ENCODE peak calls at places on chromosomes 12 and 14, in four cellular contexts. C is A549, J is HepG2, S is SK-N-SH. O is an unnamed sample.

GRCh38 chr12:31120392-31121008 is 46.8 kb downstream of the DDX11 start:
- DNase-seq in C (no peak), J (no peak), S (no peak), O (no peak)

GRCh38 chr12:60644076-60644475 is 1048.2 kb downstream of the SLC16A7 start:
- DNase-seq in C (no peak), J (no peak), S (no peak), O (no peak)

GRCh38 chr14:22737052-22737451 is 29.4 kb upstream of the OXA1L start:
- DNase-seq in C (no peak), J (no peak), S (no peak), O (no peak)

GRCh38 chr14:77657244-77657643 is 40.8 kb upstream of the SPTLC2 start:
- DNase-seq in C (no peak), J (no peak), S (no peak), O (no peak)

GRCh38 chr12:56522486-56523193 is 1.0 kb downstream of the RBMS2 start:
- DNase-seq in C (peak; percentile 45), J (no peak), S (peak; percentile 15), O (no peak)

GRCh38 chr14:59707778-59708635 is 131.4 kb upstream of the CCDC175 start:
- DNase-seq in C (no peak), J (no peak), S (peak; percentile 19), O (no peak)

GRCh38 chr14:89801128-89801527 is 153.4 kb downstream of the EFCAB11 start:
- DNase-seq in C (no peak), J (no peak), S (no peak), O (no peak)

GRCh38 chr12:6950401-6950801 is 755 bp upstream of the PTPN6 start:
- DNase-seq in C (no peak), J (no peak), S (peak; percentile 62), O (no peak)

GRCh38 chr12:95004610-95005009 is 1.1 kb upstream of the NDUFA12 start:
- DNase-seq in C (no peak), J (no peak), S (no peak), O (no peak)

GRCh38 chr14:36835145-36835544 is 173.5 kb downstream of the PAX9 start:
- DNase-seq in C (no peak), J (no peak), S (no peak), O (no peak)

GRCh38 chr12:124917841-124918621 is 3.6 kb upstream of the UBC start:
- DNase-seq in C (no peak), J (peak; percentile 49), S (no peak), O (no peak)

GRCh38 chr12:21169878-21170472 is 39.0 kb downstream of the SLCO1B1 start:
- DNase-seq in C (peak; percentile 61), J (peak; percentile 37), S (peak; percentile 33), O (no peak)

GRCh38 chr12:28709996-28710685 is 438.9 kb upstream of the FAR2 start:
- DNase-seq in C (no peak), J (no peak), S (no peak), O (no peak)

GRCh38 chr12:63915105-63915830 is 70.8 kb downstream of the SRGAP1 start:
- DNase-seq in C (peak; percentile 85), J (no peak), S (no peak), O (no peak)

GRCh38 chr12:90058721-90059120 is 350.1 kb upstream of the ATP2B1 start:
- DNase-seq in C (peak; percentile 53), J (no peak), S (no peak), O (no peak)

GRCh38 chr12:94990222-94990621 is 13.3 kb downstream of the NDUFA12 start:
- DNase-seq in C (no peak), J (no peak), S (no peak), O (peak; percentile 41)

GRCh38 chr14:77859934-77860570 is 60.1 kb downstream of the ADCK1 start:
- DNase-seq in C (no peak), J (no peak), S (no peak), O (no peak)

GRCh38 chr14:63896278-63896720 is 43.5 kb downstream of the SYNE2 start:
- DNase-seq in C (peak; percentile 55), J (peak; percentile 81), S (peak; percentile 34), O (no peak)

GRCh38 chr14:36173161-36173560 is 3.4 kb downstream of the PTCSC3 start:
- DNase-seq in C (no peak), J (no peak), S (no peak), O (no peak)

GRCh38 chr12:29838768-29839167 is 55.0 kb upstream of the TMTC1 start:
- DNase-seq in C (no peak), J (no peak), S (no peak), O (no peak)

GRCh38 chr12:6613776-6614512 is 6.8 kb upstream of the CHD4 start:
- DNase-seq in C (peak; percentile 90), J (peak; percentile 97), S (peak; percentile 88), O (no peak)

GRCh38 chr12:82625523-82625922 is 61.2 kb upstream of the TMTC2 start:
- DNase-seq in C (no peak), J (no peak), S (no peak), O (no peak)

GRCh38 chr14:61585598-61586538 is 109.4 kb upstream of the HIF1A start:
- DNase-seq in C (no peak), J (no peak), S (no peak), O (no peak)

GRCh38 chr12:80707830-80708534 is 548 bp downstream of the MYF6 start:
- DNase-seq in C (no peak), J (no peak), S (no peak), O (no peak)

GRCh38 chr12:27359578-27360340 is 27.1 kb downstream of the BMAL2 start:
- DNase-seq in C (no peak), J (peak; percentile 60), S (no peak), O (no peak)

GRCh38 chr12:93104535-93104934 is 175.4 kb upstream of the EEA1 start:
- DNase-seq in C (no peak), J (no peak), S (no peak), O (no peak)

GRCh38 chr12:113021500-113021899 is 35.0 kb upstream of the DTX1 start:
- DNase-seq in C (no peak), J (no peak), S (no peak), O (no peak)

GRCh38 chr12:12007001-12007712 is 63.6 kb upstream of the BCL2L14 start:
- DNase-seq in C (no peak), J (no peak), S (no peak), O (peak; percentile 59)

GRCh38 chr14:97280526-97280925 is 483.3 kb downstream of the VRK1 start:
- DNase-seq in C (no peak), J (no peak), S (no peak), O (no peak)

GRCh38 chr12:26212356-26212755 is 17.0 kb downstream of the SSPN start:
- DNase-seq in C (no peak), J (no peak), S (no peak), O (no peak)

GRCh38 chr12:100391856-100392255 is 35.0 kb downstream of the SLC17A8 start:
- DNase-seq in C (peak; percentile 47), J (peak; percentile 18), S (no peak), O (no peak)

GRCh38 chr12:112252184-112252583 is 126.8 kb downstream of the TRAFD1 start:
- DNase-seq in C (no peak), J (no peak), S (no peak), O (no peak)

GRCh38 chr12:101459642-101460346 is 15.3 kb upstream of the SPIC start:
- DNase-seq in C (peak; percentile 93), J (peak; percentile 74), S (no peak), O (no peak)

GRCh38 chr12:64679487-64679983 is 69.2 kb downstream of the RASSF3 start:
- DNase-seq in C (peak; percentile 91), J (no peak), S (peak; percentile 52), O (no peak)

GRCh38 chr12:106194351-106194750 is 53.5 kb downstream of the CKAP4 start:
- DNase-seq in C (no peak), J (no peak), S (no peak), O (no peak)

GRCh38 chr12:100995771-100996170 is 201.2 kb downstream of the ANO4 start:
- DNase-seq in C (no peak), J (no peak), S (no peak), O (peak; percentile 47)

GRCh38 chr12:95085612-95086011 is 12.2 kb upstream of the NR2C1 start:
- DNase-seq in C (no peak), J (peak; percentile 13), S (no peak), O (no peak)

GRCh38 chr12:90055071-90055470 is 346.4 kb upstream of the ATP2B1 start:
- DNase-seq in C (no peak), J (no peak), S (no peak), O (no peak)

GRCh38 chr12:96189781-96190180 is 4.4 kb upstream of the ELK3 start:
- DNase-seq in C (no peak), J (no peak), S (no peak), O (no peak)

DNA sequence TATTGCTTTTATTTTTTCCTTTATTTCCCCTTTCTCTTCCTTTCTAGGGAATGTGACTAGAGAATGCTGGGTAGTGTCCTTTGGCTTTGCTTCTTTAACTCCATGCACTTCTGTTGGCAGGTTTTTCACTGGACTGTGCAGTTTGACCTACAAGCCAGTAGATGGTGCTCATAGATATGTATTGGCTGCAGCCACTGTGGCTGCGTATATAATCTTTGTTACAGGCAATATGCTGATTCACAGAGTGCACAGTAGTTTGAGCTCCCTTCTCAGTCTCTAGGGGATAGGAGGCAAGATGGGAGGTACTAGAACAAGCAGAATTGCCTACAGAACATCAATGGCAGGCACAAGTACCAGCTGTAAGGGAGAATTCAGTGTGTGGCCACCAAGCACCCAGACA is 503.5 kb downstream of the LRFN5 start:
- DNase-seq in C (peak; percentile 66), J (peak; percentile 27), S (peak; percentile 1), O (no peak)
- TF ChIP-seq PBX3 in C (no peak), J (no peak), S (no peak), O (no peak)

GRCh38 chr14:54812661-54813060 is 90.0 kb downstream of the GCH1 start:
- DNase-seq in C (no peak), J (no peak), S (no peak), O (no peak)
- TF ChIP-seq PBX3 in C (no peak), J (no peak), S (no peak), O (no peak)

GRCh38 chr14:75295061-75295461 is 16.4 kb downstream of the FOS start:
- DNase-seq in C (peak; percentile 87), J (no peak), S (peak; percentile 51), O (no peak)
- TF ChIP-seq PBX3 in C (no peak), J (no peak), S (peak; percentile 9), O (no peak)

GRCh38 chr12:40525054-40525453 is 167.2 kb upstream of the CNTN1 start:
- DNase-seq in C (no peak), J (no peak), S (no peak), O (no peak)
- TF ChIP-seq PBX3 in C (no peak), J (no peak), S (no peak), O (no peak)

DNA sequence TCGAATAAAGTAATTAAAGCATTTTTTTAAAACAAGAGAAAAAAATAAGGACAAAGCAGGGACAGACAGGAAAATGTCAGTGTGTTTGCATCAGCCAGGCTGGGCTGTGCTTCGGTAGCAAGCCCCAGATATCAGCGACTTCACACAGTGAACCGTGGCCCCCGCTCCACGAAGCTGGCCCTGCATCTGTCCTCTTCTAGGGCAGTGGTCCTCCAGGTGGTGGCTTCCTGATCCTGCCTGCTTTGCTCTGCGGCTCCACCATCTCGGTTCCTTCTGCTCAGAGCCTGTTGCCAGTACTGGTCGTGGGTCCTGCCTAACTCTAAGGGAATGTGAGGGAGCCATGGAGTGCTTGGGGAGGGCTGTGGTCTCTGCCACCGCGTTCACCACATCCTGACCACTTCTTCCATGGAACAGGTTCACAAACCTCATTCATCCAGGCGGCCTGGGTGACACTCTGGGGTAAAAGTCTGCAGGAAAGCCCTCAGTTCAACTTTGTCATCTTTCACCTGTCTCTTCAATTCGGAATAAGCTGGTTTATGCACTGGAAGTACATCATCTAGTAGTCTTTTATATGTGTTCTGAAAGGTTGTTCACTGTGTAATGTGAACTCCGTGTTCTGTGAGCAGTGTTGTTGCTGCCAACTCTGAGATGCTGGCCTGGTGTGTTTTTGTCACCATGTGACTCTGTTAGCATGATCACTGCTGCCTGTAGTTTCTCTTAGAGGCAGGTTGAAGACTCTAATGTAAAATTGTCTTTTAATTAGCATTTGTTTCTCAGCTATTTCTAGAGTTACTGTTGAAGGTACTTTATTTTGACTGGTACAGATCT is 47.9 kb downstream of the ANKRD9 start:
- DNase-seq in C (no peak), J (no peak), S (no peak), O (no peak)
- TF ChIP-seq PBX3 in C (no peak), J (no peak), S (no peak), O (no peak)